ENCODE peak calls at places on chromosomes 12 and 14, in nine cellular contexts. B, O, X, L, Y, G, P, F and R are unnamed samples. For H3K36me3, the result is how much of the 10 kb centered on the place peaks cover.

GRCh38 chr14:90907178-90907577 is 90.9 kb upstream of the TTC7B start:
- DNase-seq in X (no peak), G (no peak), B (no peak), F (no peak), L (no peak), O (no peak), P (no peak), Y (no peak), R (no peak)

GRCh38 chr12:48145981-48146380 is 11.3 kb downstream of the ASB8 start:
- DNase-seq in L (no peak), G (no peak), Y (no peak), F (no peak), B (no peak), P (no peak), X (no peak), O (no peak), R (no peak)

GRCh38 chr12:115506822-115507629 is 770.5 kb downstream of the MED13L start:
- DNase-seq in B (no peak), L (no peak), Y (no peak), O (no peak), P (no peak), X (no peak), F (no peak), G (no peak), R (no peak)

GRCh38 chr14:105023791-105024480 is 3.1 kb upstream of the CDCA4 start:
- DNase-seq in Y (no peak), F (peak), L (no peak), B (no peak), X (no peak), P (no peak), G (no peak), O (no peak), R (no peak)

GRCh38 chr12:31362759-31363415 is 36.9 kb upstream of the SINHCAF start:
- DNase-seq in F (no peak), Y (no peak), P (no peak), X (no peak), L (no peak), B (peak), G (peak), O (no peak), R (no peak)

GRCh38 chr12:92068441-92068840 is 77.2 kb downstream of the BTG1 start:
- DNase-seq in B (no peak), F (no peak), Y (no peak), X (no peak), G (no peak), O (peak), L (no peak), P (no peak), R (no peak)

GRCh38 chr12:13085968-13086686 is 17.3 kb downstream of the GSG1 start:
- DNase-seq in P (no peak), B (no peak), Y (no peak), O (peak), X (no peak), G (no peak), F (no peak), L (no peak), R (no peak)

GRCh38 chr14:89184952-89185351 is 232.1 kb downstream of the FOXN3 start:
- DNase-seq in P (no peak), O (no peak), Y (no peak), F (no peak), L (no peak), X (no peak), B (no peak), G (no peak), R (no peak)

GRCh38 chr12:85872497-85873091 is 1.5 kb upstream of the NTS start:
- DNase-seq in G (no peak), X (no peak), B (peak), P (no peak), F (peak), O (peak), L (no peak), Y (no peak), R (no peak)

DNA sequence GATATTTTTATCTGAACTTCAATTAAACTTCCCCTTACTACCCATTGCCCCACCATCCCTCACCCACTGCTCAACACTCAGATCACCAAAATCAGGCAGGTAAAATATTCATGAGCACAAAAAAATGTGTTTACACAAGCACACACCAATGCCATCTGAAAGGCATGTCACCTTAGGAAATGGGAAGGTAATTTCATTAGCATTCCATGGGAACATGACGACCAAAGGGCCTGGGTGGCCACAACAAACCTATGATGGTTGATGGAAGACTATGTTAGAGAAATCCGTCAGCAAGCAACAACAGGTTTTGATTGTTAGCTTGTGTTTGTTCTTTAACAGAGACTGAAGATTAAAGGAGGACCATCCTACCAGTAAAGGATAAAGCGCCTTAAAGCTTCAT is 97.6 kb downstream of the BCAT1 start:
- DNase-seq in B (no peak), P (no peak), L (no peak), F (no peak), Y (no peak), G (no peak), X (no peak), O (no peak), R (no peak)
- H3K36me3 ChIP-seq in B (under half), P (under half), L (under half), F (under half), Y (under half), G (under half), X (under half), O (under half), R (under half)

GRCh38 chr12:49548822-49549648 is 10.2 kb downstream of the KCNH3 start:
- DNase-seq in Y (no peak), G (peak), F (no peak), B (peak), X (no peak), P (peak), L (no peak), O (peak), R (no peak)
- TF ChIP-seq CTCF in Y (peak), G (peak), F (peak), B (peak), X (peak), P (peak), L (no peak), O (peak), R (peak)

DNA sequence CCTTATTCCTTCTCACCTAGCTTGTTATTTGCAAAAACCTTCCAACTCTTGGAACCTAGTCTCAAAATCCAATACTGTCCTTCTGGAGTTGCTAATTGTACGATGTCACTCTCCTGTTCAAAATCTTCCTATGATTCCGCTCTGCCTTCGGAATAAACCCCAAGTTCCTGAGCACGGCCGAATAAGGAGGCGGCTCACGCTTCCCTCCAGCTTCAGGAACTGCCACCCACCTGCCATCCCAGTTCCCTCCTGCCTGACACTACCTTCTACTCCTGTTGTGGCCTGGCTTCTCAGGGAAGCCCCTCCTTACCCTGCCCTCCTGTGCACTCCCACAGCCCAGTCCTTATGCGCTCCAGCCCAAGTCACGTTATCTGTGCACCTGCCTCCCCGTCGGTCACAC is 73.2 kb downstream of the SETD3 start:
- DNase-seq in Y (no peak), B (no peak), O (no peak), G (no peak), L (no peak), F (no peak), X (no peak), P (no peak), R (no peak)
- H3K36me3 ChIP-seq in Y (under half), B (under half), O (under half), G (under half), L (under half), F (under half), X (under half), P (half or more), R (under half)

GRCh38 chr12:3262466-3262865 is 185.3 kb downstream of the TSPAN9 start:
- DNase-seq in L (peak), Y (no peak), G (no peak), O (no peak), B (no peak), P (no peak), X (no peak), F (no peak), R (no peak)

GRCh38 chr12:3263939-3264699 is 186.9 kb downstream of the TSPAN9 start:
- DNase-seq in F (no peak), O (no peak), Y (no peak), G (no peak), L (peak), X (no peak), P (no peak), B (no peak), R (no peak)

GRCh38 chr12:3263282-3263681 is 186.1 kb downstream of the TSPAN9 start:
- DNase-seq in P (no peak), Y (no peak), L (no peak), X (no peak), G (no peak), F (no peak), O (no peak), B (no peak), R (no peak)

GRCh38 chr12:3259976-3260375 is 182.8 kb downstream of the TSPAN9 start:
- DNase-seq in B (no peak), G (no peak), O (no peak), F (peak), P (no peak), Y (no peak), X (no peak), L (no peak), R (no peak)

GRCh38 chr12:3261782-3262359 is 184.7 kb downstream of the TSPAN9 start:
- DNase-seq in X (no peak), Y (no peak), F (no peak), L (peak), O (peak), P (no peak), B (no peak), G (no peak), R (no peak)
- TF ChIP-seq CTCF in X (no peak), Y (no peak), F (peak), L (no peak), O (peak), P (peak), B (no peak), G (no peak), R (no peak)

DNA sequence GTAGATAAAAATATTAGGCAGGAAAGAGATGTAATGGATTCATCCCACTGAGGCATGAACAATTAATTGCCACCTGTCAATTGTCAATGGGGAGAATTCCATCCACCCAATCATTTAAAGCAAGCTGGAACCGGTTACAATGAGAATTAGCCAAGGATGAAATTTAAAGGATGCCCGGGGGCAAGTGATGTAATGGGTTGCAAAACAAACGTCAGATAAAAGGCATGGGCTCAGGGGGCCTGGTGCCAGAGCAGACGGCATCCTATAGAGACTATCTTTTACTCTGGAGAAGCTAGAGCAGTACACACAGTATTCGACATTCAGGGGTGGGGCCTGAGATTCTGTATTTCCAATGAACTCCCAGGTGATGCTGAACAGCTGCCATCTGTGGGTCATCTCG is 80.5 kb upstream of the ZFP36L1 start:
- DNase-seq in P (no peak), Y (no peak), X (no peak), G (no peak), L (no peak), B (no peak), O (no peak), F (no peak), R (no peak)
- H3K36me3 ChIP-seq in P (half or more), Y (half or more), X (half or more), G (half or more), L (under half), B (under half), O (under half), F (under half), R (half or more)

GRCh38 chr12:67362526-67362925 is 93.4 kb downstream of the CAND1 start:
- DNase-seq in B (no peak), F (no peak), X (no peak), L (no peak), Y (no peak), O (no peak), G (no peak), P (no peak), R (no peak)
- TF ChIP-seq CTCF in B (no peak), F (no peak), X (no peak), L (no peak), Y (no peak), O (no peak), G (no peak), P (no peak), R (no peak)

DNA sequence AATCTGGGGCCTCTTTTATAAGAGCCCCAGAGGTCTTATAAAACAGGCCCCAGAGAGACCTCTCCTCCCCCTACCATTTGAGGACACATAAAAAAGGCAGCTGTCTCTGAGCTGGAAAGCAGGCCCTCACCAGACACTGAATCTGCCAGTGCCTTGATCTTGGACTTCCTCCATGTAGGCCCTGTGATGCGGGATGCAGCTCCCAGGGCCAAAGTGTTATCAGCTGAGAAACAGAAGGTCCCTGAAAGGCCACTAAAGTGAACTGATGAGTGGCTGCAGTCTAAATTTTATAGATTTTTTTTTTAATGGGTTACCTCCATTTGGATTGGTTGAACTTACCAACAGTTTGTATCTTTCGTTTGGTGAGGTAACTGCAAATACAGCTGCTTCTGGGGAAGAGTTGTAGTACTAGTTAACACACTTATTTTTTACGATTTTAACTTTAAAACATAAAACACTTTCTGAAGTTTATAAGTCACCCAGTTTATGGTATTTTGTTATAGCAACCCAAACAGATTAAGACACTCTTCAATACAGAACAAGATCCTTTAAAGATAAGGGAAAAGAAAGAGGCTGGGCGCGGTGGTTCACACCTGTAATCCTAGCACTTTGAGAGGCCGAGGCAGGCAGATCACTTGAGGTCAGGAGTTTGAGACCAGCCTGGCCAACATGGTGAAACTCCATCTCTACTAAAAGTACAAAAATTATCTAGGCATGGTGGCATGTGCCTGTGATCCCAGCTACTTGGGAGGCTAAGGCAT is 5.6 kb upstream of the GUCY2C start:
- DNase-seq in Y (no peak), G (no peak), B (no peak), L (no peak), F (no peak), O (no peak), X (no peak), P (no peak), R (no peak)
- H3K36me3 ChIP-seq in Y (under half), G (under half), B (under half), L (under half), F (under half), O (under half), X (half or more), P (under half), R (under half)

GRCh38 chr14:32077081-32078029 is at the start of gene ARHGAP5:
- DNase-seq in Y (peak), X (no peak), F (no peak), G (peak), O (peak), B (peak), L (no peak), P (no peak), R (no peak)
- TF ChIP-seq CTCF in Y (no peak), X (no peak), F (no peak), G (peak), O (no peak), B (peak), L (no peak), P (peak), R (peak)